ENCODE peak calls at places on chromosomes 7 and 10, in eight cellular contexts. U is GDM1; X is neural progenitor cell; M is activated CD4-positive, alpha-beta T cell treated with anti-CD3 and anti-CD28 coated beads, Interleukin-2, amount 10 ng/mL, durations not matched to agents 7 days and 5 days; H is AG08396; B is RWPE1; R is caudate nucleus; I is GM12865. L is an unnamed sample.

GRCh38 chr10:125206618-125207017 is 46.3 kb upstream of the CTBP2 start:
- DNase-seq in U (no peak), X (no peak), M (no peak), H (no peak), B (no peak), R (no peak), I (no peak), L (no peak)

GRCh38 chr7:22300839-22301238 is 56.1 kb downstream of the RAPGEF5 start:
- DNase-seq in U (no peak), X (no peak), M (no peak), H (no peak), B (no peak), R (no peak), I (no peak), L (no peak)

GRCh38 chr7:133491846-133492652 is 239.2 kb downstream of the EXOC4 start:
- DNase-seq in U (no peak), X (no peak), M (no peak), H (no peak), B (peak; percentile 11), R (no peak), I (no peak), L (no peak)

GRCh38 chr10:101453791-101454718 is 100.1 kb downstream of the BTRC start:
- DNase-seq in U (no peak), X (no peak), M (peak; percentile 7), H (no peak), B (no peak), R (no peak), I (no peak), L (peak; percentile 58)

GRCh38 chr7:39924122-39924521 is 25.9 kb upstream of the CDK13 start:
- DNase-seq in U (no peak), X (no peak), M (no peak), H (no peak), B (no peak), R (no peak), I (no peak), L (no peak)

GRCh38 chr7:130365511-130366441 is 14.5 kb upstream of the CPA1 start:
- DNase-seq in U (no peak), X (peak; percentile 41), M (no peak), H (peak; percentile 61), B (no peak), R (no peak), I (peak; percentile 85), L (no peak)

GRCh38 chr10:104080762-104081161 is 4.9 kb downstream of the COL17A1 start:
- DNase-seq in U (no peak), X (peak; percentile 83), M (peak; percentile 22), H (no peak), B (peak; percentile 42), R (no peak), I (peak; percentile 59), L (no peak)

GRCh38 chr10:88211230-88211629 is 347.8 kb downstream of the PTEN start:
- DNase-seq in U (no peak), X (no peak), M (no peak), H (no peak), B (no peak), R (no peak), I (no peak), L (no peak)

GRCh38 chr10:48610585-48611093 is 5.8 kb upstream of the ARHGAP22 start:
- DNase-seq in U (no peak), X (no peak), M (no peak), H (no peak), B (no peak), R (no peak), I (no peak), L (no peak)

GRCh38 chr7:85695041-85695990 is 508.5 kb upstream of the SEMA3D start:
- DNase-seq in U (no peak), X (no peak), M (no peak), H (no peak), B (peak; percentile 61), R (no peak), I (no peak), L (no peak)

GRCh38 chr10:10911471-10911921 is 106.2 kb upstream of the CELF2 start:
- DNase-seq in U (no peak), X (peak; percentile 78), M (no peak), H (peak; percentile 80), B (peak; percentile 87), R (no peak), I (no peak), L (no peak)

GRCh38 chr7:43905209-43905946 is 1.0 kb downstream of the URGCP start:
- DNase-seq in U (no peak), X (no peak), M (no peak), H (peak; percentile 60), B (peak; percentile 76), R (no peak), I (no peak), L (no peak)